ENCODE peak calls at places on chromosomes 12 and 14, in five cellular contexts. J is heart right ventricle; W is CD8-positive, alpha-beta T cell; C is foreskin fibroblast; Y is natural killer cell. P is an unnamed sample.

GRCh38 chr14:25400607-25401206 is 350.8 kb upstream of the STXBP6 start:
- DNase-seq in C (peak), J (peak), Y (no peak), W (no peak), P (no peak)

GRCh38 chr12:93699271-93700141 is 22.3 kb downstream of the CRADD start:
- DNase-seq in W (no peak), Y (no peak), C (peak), J (no peak), P (no peak)

GRCh38 chr14:97107070-97107469 is 309.9 kb downstream of the VRK1 start:
- DNase-seq in J (no peak), Y (no peak), W (no peak), C (peak), P (no peak)

GRCh38 chr14:93018401-93018800 is 95.5 kb downstream of the CHGA start:
- DNase-seq in W (no peak), J (no peak), Y (no peak), C (no peak), P (no peak)

GRCh38 chr12:123923927-123924326 is 48.7 kb downstream of the CCDC92 start:
- DNase-seq in C (no peak), Y (no peak), W (no peak), J (no peak), P (no peak)

GRCh38 chr12:14402697-14403096 is 37.2 kb downstream of the ATF7IP start:
- DNase-seq in Y (no peak), C (no peak), J (no peak), W (no peak), P (no peak)

GRCh38 chr12:96236221-96236822 is 42.1 kb downstream of the ELK3 start:
- DNase-seq in W (no peak), C (no peak), Y (no peak), J (peak), P (no peak)

GRCh38 chr12:49873361-49873934 is 30.3 kb downstream of the FAIM2 start:
- DNase-seq in Y (no peak), J (no peak), W (no peak), C (peak), P (no peak)

GRCh38 chr12:53221203-53222076 is 10.6 kb downstream of the RARG start:
- DNase-seq in C (peak), J (peak), W (no peak), Y (peak), P (no peak)

GRCh38 chr12:54882074-54882473 is 27.8 kb downstream of the MUCL1 start:
- DNase-seq in Y (no peak), W (no peak), J (no peak), C (no peak), P (no peak)

GRCh38 chr14:64654072-64654899 is 49.9 kb upstream of the PLEKHG3 start:
- DNase-seq in W (no peak), J (no peak), Y (no peak), C (peak), P (no peak)

GRCh38 chr12:3293446-3294161 is 197.4 kb upstream of the PRMT8 start:
- DNase-seq in W (no peak), J (no peak), Y (no peak), C (peak), P (no peak)

GRCh38 chr12:10607885-10608458 is 5.4 kb downstream of the MAGOHB start:
- DNase-seq in Y (no peak), C (peak), J (no peak), W (no peak), P (no peak)

GRCh38 chr14:74572829-74573360 is 39.1 kb downstream of the LTBP2 start:
- DNase-seq in C (peak), Y (no peak), W (no peak), J (no peak), P (no peak)

GRCh38 chr12:51183816-51184215 is 10.9 kb upstream of the TFCP2 start:
- DNase-seq in Y (no peak), W (no peak), J (peak), C (peak), P (no peak)

GRCh38 chr14:31159682-31160296 is 47.8 kb downstream of the HECTD1 start:
- DNase-seq in C (peak), J (no peak), Y (no peak), W (no peak), P (no peak)

GRCh38 chr12:14403711-14404164 is 38.3 kb downstream of the ATF7IP start:
- DNase-seq in J (peak), C (peak), Y (no peak), W (no peak), P (no peak)

GRCh38 chr12:98492580-98493140 is 22.7 kb upstream of the TMPO start:
- DNase-seq in Y (no peak), W (no peak), J (no peak), C (no peak), P (no peak)

GRCh38 chr12:1660304-1661187 is 30.3 kb upstream of the ADIPOR2 start:
- DNase-seq in W (peak), C (peak), J (peak), Y (peak), P (no peak)

GRCh38 chr12:107402041-107403022 is 283.3 kb upstream of the PWP1 start:
- DNase-seq in J (no peak), C (peak), Y (peak), W (peak), P (no peak)

GRCh38 chr12:77742631-77743030 is 88.1 kb upstream of the NAV3 start:
- DNase-seq in W (no peak), J (no peak), C (no peak), Y (no peak), P (no peak)

GRCh38 chr14:74501135-74501614 is 7.6 kb downstream of the ISCA2 start:
- DNase-seq in Y (no peak), C (peak), W (no peak), J (peak), P (no peak)

GRCh38 chr12:124456133-124456651 is 111.2 kb downstream of the NCOR2 start:
- DNase-seq in J (no peak), C (no peak), Y (no peak), W (no peak), P (no peak)

GRCh38 chr12:32399373-32400113 is at the start of gene FGD4:
- DNase-seq in W (peak), Y (peak), J (peak), C (peak), P (peak)

GRCh38 chr14:96178674-96179321 is 25.8 kb upstream of the BDKRB2 start:
- DNase-seq in Y (no peak), J (no peak), C (no peak), W (no peak), P (no peak)

GRCh38 chr14:37143500-37143874 is 28.9 kb downstream of the SLC25A21 start:
- DNase-seq in W (no peak), J (no peak), C (no peak), Y (no peak), P (no peak)

GRCh38 chr14:100533647-100534485 is 53.4 kb downstream of the BEGAIN start:
- DNase-seq in W (no peak), C (peak), Y (peak), J (peak), P (no peak)

GRCh38 chr14:70891741-70892140 is 15.5 kb upstream of the PCNX1 start:
- DNase-seq in Y (no peak), W (no peak), J (no peak), C (no peak), P (no peak)

GRCh38 chr12:105986779-105987686 is 151.7 kb downstream of the NUAK1 start:
- DNase-seq in Y (no peak), C (peak), W (no peak), J (no peak), P (no peak)

GRCh38 chr14:103057028-103057371 is 349 bp downstream of the CDC42BPB start:
- DNase-seq in Y (no peak), W (no peak), J (no peak), C (peak), P (no peak)

GRCh38 chr12:71752887-71753286 is 1.8 kb upstream of the RAB21 start:
- DNase-seq in J (no peak), W (no peak), C (no peak), Y (no peak), P (no peak)

DNA sequence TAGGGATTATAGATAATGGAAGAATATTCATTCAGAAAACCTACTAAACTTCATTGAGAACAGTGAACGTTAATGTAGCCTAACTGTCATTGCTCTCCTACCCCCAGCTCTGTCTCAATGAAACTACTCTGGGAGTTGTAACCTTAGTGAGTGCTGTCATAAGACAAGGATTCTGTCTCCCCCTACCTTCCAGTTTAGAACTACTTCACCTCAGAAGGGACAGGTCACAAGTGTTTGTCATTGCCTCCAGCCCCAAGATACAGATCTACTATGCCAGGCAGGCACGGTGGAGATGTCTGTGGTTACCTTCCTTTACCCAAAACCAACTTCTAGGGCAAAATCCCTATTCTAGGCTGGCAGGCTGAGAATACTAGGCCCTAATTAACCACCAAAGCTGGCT is 833.1 kb upstream of the SEL1L start:
- DNase-seq in W (no peak), Y (no peak), J (no peak), C (no peak), P (no peak)
- TF ChIP-seq CTCF in W (no peak), Y (no peak), J (no peak), C (no peak), P (peak)

GRCh38 chr12:128531153-128531552 is 264.2 kb downstream of the TMEM132C start:
- DNase-seq in C (no peak), J (no peak), W (no peak), Y (no peak), P (no peak)
- TF ChIP-seq CTCF in C (no peak), J (no peak), W (no peak), Y (peak), P (peak)

GRCh38 chr12:26919216-26919555 is 18.6 kb downstream of the INTS13 start:
- DNase-seq in W (no peak), C (no peak), Y (no peak), J (no peak), P (no peak)

GRCh38 chr12:26921886-26922285 is 15.9 kb downstream of the INTS13 start:
- DNase-seq in C (no peak), J (no peak), W (no peak), Y (no peak), P (no peak)

DNA sequence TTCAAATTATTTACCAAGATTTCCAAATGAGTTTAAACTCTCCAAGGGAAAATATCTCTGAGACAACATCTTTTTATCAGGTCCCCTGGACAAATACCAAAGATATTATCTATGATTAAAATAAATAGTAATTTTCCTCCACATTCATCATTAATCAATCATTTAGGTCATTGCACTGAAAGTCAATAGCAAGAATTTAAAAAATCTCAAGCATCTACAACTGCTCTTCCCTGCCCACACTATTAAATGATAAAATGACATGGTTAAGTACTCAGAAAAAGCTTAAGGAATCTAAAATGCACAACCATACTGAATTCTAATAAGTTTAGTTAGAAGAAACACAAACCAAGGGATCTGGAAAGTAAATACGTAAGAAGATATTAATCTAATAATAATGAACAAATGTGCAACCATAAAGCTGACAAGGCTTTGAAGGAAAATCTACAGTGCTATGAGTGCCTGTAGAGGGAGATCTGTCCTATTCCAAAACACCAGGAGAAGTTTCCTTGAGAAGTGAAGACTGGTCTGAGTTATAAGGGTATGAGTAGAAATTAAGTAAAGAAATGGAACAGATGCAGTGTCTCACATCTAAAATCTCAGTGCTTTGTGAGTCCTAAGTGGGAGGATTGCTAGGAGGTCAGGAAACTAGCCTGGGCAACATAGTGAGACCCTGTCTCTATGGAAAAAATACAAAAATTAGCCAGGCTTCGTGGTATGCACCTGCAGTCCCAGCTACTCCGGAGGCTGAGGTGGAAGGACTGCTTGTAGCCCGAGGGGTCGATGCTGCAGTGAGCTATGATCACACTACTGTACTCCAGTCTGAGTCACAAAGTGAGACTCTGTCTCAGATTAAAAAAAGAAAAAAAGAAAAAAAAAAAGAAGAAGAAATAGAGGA is 19.2 kb downstream of the INTS13 start:
- DNase-seq in Y (no peak), W (no peak), C (no peak), J (no peak), P (no peak)
- TF ChIP-seq CTCF in Y (no peak), W (no peak), C (peak), J (no peak), P (no peak)

DNA sequence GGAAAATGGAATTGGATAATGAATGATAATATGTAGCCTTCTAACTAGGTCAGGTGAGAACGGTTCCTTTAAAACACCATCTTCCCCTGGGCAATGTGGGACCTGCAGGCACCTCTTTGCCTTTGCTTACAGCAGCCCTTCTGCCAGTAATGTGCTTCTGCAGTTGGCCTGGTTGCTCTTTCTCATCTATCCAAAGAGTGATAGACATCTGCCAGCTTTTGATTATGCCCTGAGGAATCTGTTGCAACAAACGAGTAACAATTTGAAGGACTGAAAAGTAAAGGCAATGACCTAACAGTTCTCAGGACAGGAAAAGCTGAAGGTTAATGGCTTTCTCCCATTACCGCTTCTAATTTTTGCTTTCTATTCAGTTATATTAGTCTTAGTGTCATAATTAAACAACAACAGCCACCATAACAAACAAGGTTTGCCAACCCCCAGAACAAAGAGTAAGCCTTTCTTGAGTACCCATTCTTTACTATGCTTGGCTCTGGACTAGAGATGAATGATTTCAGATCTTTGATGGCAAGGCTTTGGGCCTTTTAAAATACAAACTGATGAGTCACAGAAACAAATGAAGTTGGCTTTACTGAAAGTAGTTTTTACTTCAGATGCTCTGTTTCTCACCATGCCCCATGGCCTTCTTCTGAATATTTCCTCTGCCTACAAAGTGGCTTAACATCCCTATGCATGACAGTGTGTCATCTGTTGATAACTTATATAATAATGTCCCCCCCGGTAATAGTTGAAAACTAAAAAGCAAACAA is 76.1 kb upstream of the KRR1 start:
- DNase-seq in C (peak), Y (no peak), W (no peak), J (no peak), P (no peak)
- TF ChIP-seq CTCF in C (no peak), Y (no peak), W (no peak), J (no peak), P (no peak)